ENCODE peak calls at places on chromosomes 11 and 22, in ten cellular contexts. G is RWPE1, Y is heart left ventricle, W is neural progenitor cell, K is IMR-90, E is prostate gland, Z is heart right ventricle, S is upper lobe of right lung, R is brain microvascular endothelial cell, H is left lung. A is an unnamed sample.

GRCh38 chr11:127056338-127056971 is 55.9 kb upstream of the KIRREL3 start:
- DNase-seq in Z (no peak), R (no peak), Y (no peak), K (no peak), G (no peak), E (no peak), S (no peak), H (no peak), W (no peak), A (no peak)

GRCh38 chr11:92329137-92329536 is 104.5 kb downstream of the FAT3 start:
- DNase-seq in Y (no peak), W (no peak), K (no peak), S (no peak), G (no peak), H (no peak), Z (no peak), R (no peak), E (no peak), A (no peak)

GRCh38 chr11:32569313-32569881 is 14.2 kb upstream of the EIF3M start:
- DNase-seq in S (no peak), W (no peak), H (no peak), K (no peak), Z (no peak), Y (no peak), E (no peak), G (no peak), R (no peak), A (no peak)

GRCh38 chr11:115222218-115222862 is 281.9 kb downstream of the CADM1 start:
- DNase-seq in K (peak; percentile 98), Y (no peak), E (no peak), G (peak; percentile 76), Z (no peak), S (no peak), W (peak; percentile 34), H (no peak), R (peak; percentile 87), A (no peak)

GRCh38 chr22:46012182-46012880 is 35.4 kb upstream of the WNT7B start:
- DNase-seq in W (no peak), G (no peak), S (peak; percentile 65), Z (no peak), R (no peak), H (no peak), E (no peak), Y (peak; percentile 24), K (no peak), A (peak; percentile 76)

GRCh38 chr11:2725367-2726300 is 25.8 kb upstream of the KCNQ1OT1 start:
- DNase-seq in K (peak; percentile 26), R (peak; percentile 21), H (no peak), E (no peak), G (no peak), S (no peak), Z (peak; percentile 72), W (no peak), Y (peak; percentile 84), A (no peak)

GRCh38 chr11:64165482-64165841 is 451 bp downstream of the MACROD1 start:
- DNase-seq in R (no peak), S (peak; percentile 73), Y (no peak), G (no peak), K (no peak), Z (peak; percentile 35), E (no peak), W (no peak), H (no peak), A (no peak)

GRCh38 chr22:46537221-46537945 is at the start of gene CELSR1:
- DNase-seq in Y (no peak), E (peak; percentile 73), W (peak; percentile 87), H (peak; percentile 93), S (peak; percentile 94), K (peak; percentile 11), Z (no peak), R (no peak), G (no peak), A (no peak)

GRCh38 chr22:41030891-41031290 is 61.5 kb upstream of the EP300 start:
- DNase-seq in E (no peak), R (peak; percentile 66), H (no peak), S (no peak), W (no peak), K (peak; percentile 63), Z (no peak), Y (no peak), G (no peak), A (no peak)

GRCh38 chr11:29989181-29989580 is 27.6 kb downstream of the KCNA4 start:
- DNase-seq in H (no peak), R (no peak), S (no peak), G (no peak), Y (no peak), Z (no peak), K (no peak), E (no peak), W (no peak), A (no peak)

GRCh38 chr11:115456019-115456418 is 48.2 kb downstream of the CADM1 start:
- DNase-seq in Y (no peak), W (no peak), H (no peak), K (peak; percentile 60), Z (no peak), R (no peak), S (no peak), G (no peak), E (no peak), A (no peak)

GRCh38 chr11:126115820-126116319 is 53.2 kb upstream of the CDON start:
- DNase-seq in S (peak; percentile 84), W (peak; percentile 42), E (peak; percentile 84), H (peak; percentile 80), Z (peak; percentile 64), R (peak; percentile 68), Y (peak; percentile 82), K (peak; percentile 95), G (no peak), A (peak; percentile 85)

GRCh38 chr11:44870142-44870541 is 80.5 kb downstream of the TP53I11 start:
- DNase-seq in W (no peak), G (no peak), R (no peak), Y (no peak), K (no peak), Z (no peak), E (no peak), S (no peak), H (no peak), A (no peak)

GRCh38 chr22:29695129-29695926 is 24.5 kb upstream of the CABP7 start:
- DNase-seq in R (no peak), H (peak; percentile 76), G (no peak), S (no peak), Y (no peak), Z (no peak), K (no peak), E (peak; percentile 81), W (no peak), A (no peak)
- H3K27ac ChIP-seq in R (no peak overlapping the region), H (no peak overlapping the region), G (peak overlapping the region; percentile 25), S (no peak overlapping the region), Y (no peak overlapping the region), Z (no peak overlapping the region), K (no peak overlapping the region), E (no peak overlapping the region), W (no peak overlapping the region), A (no peak overlapping the region)

GRCh38 chr11:87878373-87878779 is 296.9 kb downstream of the RAB38 start:
- DNase-seq in W (peak; percentile 50), S (no peak), K (peak; percentile 57), H (no peak), Z (no peak), E (no peak), Y (no peak), G (peak; percentile 23), R (peak; percentile 64), A (no peak)
- TF ChIP-seq CTCF in W (peak; percentile 69), S (peak; percentile 39), K (peak; percentile 58), H (peak; percentile 29), Z (peak; percentile 35), E (no peak), Y (peak; percentile 44), G (peak; percentile 40), R (peak; percentile 71), A (no peak)

GRCh38 chr22:34115722-34116121 is 195.4 kb upstream of the LARGE1 start:
- DNase-seq in E (no peak), W (no peak), Z (no peak), Y (no peak), G (no peak), H (no peak), K (no peak), S (no peak), R (no peak), A (no peak)
- H3K27ac ChIP-seq in E (no peak overlapping the region), W (no peak overlapping the region), Z (no peak overlapping the region), Y (no peak overlapping the region), G (no peak overlapping the region), H (no peak overlapping the region), K (no peak overlapping the region), S (no peak overlapping the region), R (no peak overlapping the region), A (no peak overlapping the region)

GRCh38 chr11:121154473-121154872 is 53.4 kb downstream of the TECTA start:
- DNase-seq in S (no peak), E (no peak), W (no peak), Z (no peak), K (no peak), G (no peak), R (no peak), H (no peak), Y (no peak), A (no peak)

GRCh38 chr11:121152764-121153163 is 51.7 kb downstream of the TECTA start:
- DNase-seq in Z (no peak), E (peak; percentile 40), R (no peak), Y (no peak), K (no peak), W (no peak), H (no peak), S (no peak), G (no peak), A (no peak)

GRCh38 chr11:121157756-121158155 is 56.7 kb downstream of the TECTA start:
- DNase-seq in Z (no peak), W (no peak), E (no peak), R (no peak), G (no peak), K (no peak), H (no peak), S (no peak), Y (no peak), A (no peak)

GRCh38 chr11:121153472-121153871 is 52.4 kb downstream of the TECTA start:
- DNase-seq in G (no peak), Z (no peak), R (no peak), H (no peak), E (no peak), W (peak; percentile 28), K (no peak), S (no peak), Y (no peak), A (no peak)
- TF ChIP-seq CTCF in G (no peak), Z (no peak), R (no peak), H (no peak), E (no peak), W (peak; percentile 40), K (no peak), S (no peak), Y (no peak), A (no peak)

DNA sequence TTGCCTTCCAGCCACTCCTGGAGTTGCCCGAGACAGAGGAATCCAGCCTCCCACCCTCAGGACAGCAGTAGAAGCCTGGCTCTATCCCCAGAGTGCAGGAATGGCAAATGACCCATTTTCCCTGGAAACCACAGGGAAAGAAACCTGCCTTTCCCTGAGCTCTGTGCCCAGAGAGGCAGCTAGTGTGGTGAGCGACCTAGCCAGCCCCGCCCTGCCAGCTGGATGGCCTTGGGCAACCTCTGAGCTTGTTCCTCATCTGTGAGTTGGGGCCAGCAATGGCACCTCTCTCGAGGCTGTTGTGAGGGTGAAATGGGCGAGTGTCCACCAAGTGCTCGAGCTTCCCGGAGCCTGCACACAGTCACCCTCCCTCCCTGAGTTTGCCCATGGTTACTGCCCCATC is 3.7 kb downstream of the OMP start:
- DNase-seq in Z (no peak), Y (no peak), H (no peak), G (no peak), K (no peak), E (no peak), R (no peak), S (no peak), W (no peak), A (no peak)
- H3K27ac ChIP-seq in Z (no peak overlapping the region), Y (no peak overlapping the region), H (no peak overlapping the region), G (no peak overlapping the region), K (no peak overlapping the region), E (no peak overlapping the region), R (no peak overlapping the region), S (no peak overlapping the region), W (no peak overlapping the region), A (no peak overlapping the region)